ENCODE peak calls at places on chromosomes 12 and 14, in five cellular contexts. S is HepG2, Z is K562, T is GM12878, B is SK-N-SH. Q is an unnamed sample.

GRCh38 chr14:56659964-56660551 is 80.5 kb downstream of the TMEM260 start:
- DNase-seq in S (peak), Z (peak), T (no peak), B (peak), Q (peak)

GRCh38 chr12:125038976-125039625 is 26.1 kb upstream of the AACS start:
- DNase-seq in S (no peak), Z (no peak), T (no peak), B (no peak), Q (no peak)

GRCh38 chr14:93962701-93963601 is 13.4 kb downstream of the ASB2 start:
- DNase-seq in S (no peak), Z (no peak), T (peak), B (no peak), Q (peak)

GRCh38 chr14:81211844-81212243 is 8.9 kb downstream of the GTF2A1 start:
- DNase-seq in S (peak), Z (no peak), T (no peak), B (peak), Q (peak)

GRCh38 chr14:55414551-55414950 is 2.9 kb upstream of the ATG14 start:
- DNase-seq in S (no peak), Z (no peak), T (no peak), B (no peak), Q (no peak)

GRCh38 chr12:28937196-28937595 is 211.9 kb upstream of the FAR2 start:
- DNase-seq in S (no peak), Z (no peak), T (no peak), B (no peak), Q (no peak)

GRCh38 chr14:55071051-55071450 is 19.6 kb downstream of the MAPK1IP1L start:
- DNase-seq in S (no peak), Z (no peak), T (no peak), B (no peak), Q (no peak)

GRCh38 chr12:56529656-56530055 is 8.0 kb downstream of the RBMS2 start:
- DNase-seq in S (no peak), Z (no peak), T (no peak), B (no peak), Q (no peak)

GRCh38 chr14:91311284-91311662 is 66.8 kb upstream of the GPR68 start:
- DNase-seq in S (no peak), Z (no peak), T (no peak), B (no peak), Q (no peak)

GRCh38 chr14:19911114-19911513 is 9.3 kb upstream of the OR4K5 start:
- DNase-seq in S (no peak), Z (no peak), T (no peak), B (no peak), Q (no peak)

GRCh38 chr12:48978291-48978740 is at the start of gene WNT1:
- DNase-seq in S (no peak), Z (no peak), T (no peak), B (peak), Q (no peak)

GRCh38 chr12:89829434-89829975 is 120.9 kb upstream of the ATP2B1 start:
- DNase-seq in S (no peak), Z (no peak), T (no peak), B (no peak), Q (no peak)

GRCh38 chr12:77724367-77724957 is 106.2 kb upstream of the NAV3 start:
- DNase-seq in S (peak), Z (no peak), T (no peak), B (no peak), Q (peak)

GRCh38 chr14:29927596-29928341 is at the start of gene PRKD1:
- DNase-seq in S (peak), Z (peak), T (no peak), B (peak), Q (peak)

GRCh38 chr12:44972746-44973421 is 78.0 kb downstream of the DBX2 start:
- DNase-seq in S (peak), Z (no peak), T (no peak), B (peak), Q (peak)

GRCh38 chr14:100033347-100034052 is 31.7 kb upstream of the EVL start:
- DNase-seq in S (no peak), Z (no peak), T (no peak), B (no peak), Q (no peak)

GRCh38 chr14:95156153-95156764 is 1.1 kb downstream of the DICER1 start:
- DNase-seq in S (no peak), Z (no peak), T (no peak), B (no peak), Q (peak)

GRCh38 chr14:95918466-95918865 is 41.8 kb downstream of the TUNAR start:
- DNase-seq in S (no peak), Z (no peak), T (no peak), B (no peak), Q (no peak)

GRCh38 chr12:27709932-27710591 is 570 bp upstream of the MRPS35 start:
- DNase-seq in S (peak), Z (no peak), T (peak), B (no peak), Q (no peak)

GRCh38 chr12:19402743-19403400 is 36.4 kb upstream of the AEBP2 start:
- DNase-seq in S (peak), Z (no peak), T (no peak), B (no peak), Q (no peak)

GRCh38 chr12:12099102-12099501 is 28.4 kb downstream of the BCL2L14 start:
- DNase-seq in S (no peak), Z (no peak), T (no peak), B (peak), Q (no peak)

GRCh38 chr12:89156324-89156723 is 196.0 kb downstream of the DUSP6 start:
- DNase-seq in S (no peak), Z (no peak), T (no peak), B (no peak), Q (no peak)

GRCh38 chr14:51996148-51996746 is 6.9 kb downstream of the RTRAF start:
- DNase-seq in S (no peak), Z (no peak), T (no peak), B (no peak), Q (no peak)

GRCh38 chr12:19800884-19801283 is 361.6 kb downstream of the AEBP2 start:
- DNase-seq in S (no peak), Z (no peak), T (peak), B (no peak), Q (no peak)

GRCh38 chr12:10771132-10771733 is 31.2 kb downstream of the TAS2R7 start:
- DNase-seq in S (peak), Z (peak), T (no peak), B (peak), Q (peak)

GRCh38 chr12:59149995-59150642 is 229.8 kb upstream of the LRIG3 start:
- DNase-seq in S (peak), Z (peak), T (peak), B (peak), Q (peak)

GRCh38 chr12:67025543-67026114 is 243.5 kb upstream of the CAND1 start:
- DNase-seq in S (peak), Z (peak), T (no peak), B (peak), Q (peak)

GRCh38 chr14:55398679-55399078 is 13.0 kb downstream of the ATG14 start:
- DNase-seq in S (no peak), Z (peak), T (no peak), B (no peak), Q (no peak)

GRCh38 chr12:9041321-9041720 is 52.0 kb downstream of the KLRG1 start:
- DNase-seq in S (no peak), Z (no peak), T (no peak), B (no peak), Q (no peak)

GRCh38 chr14:95557291-95557690 is 22.4 kb downstream of the GLRX5 start:
- DNase-seq in S (no peak), Z (no peak), T (no peak), B (no peak), Q (no peak)

GRCh38 chr12:1429980-1430379 is 164.4 kb downstream of the FBXL14 start:
- DNase-seq in S (no peak), Z (no peak), T (no peak), B (no peak), Q (no peak)

GRCh38 chr14:74571901-74572828 is 39.9 kb downstream of the LTBP2 start:
- DNase-seq in S (peak), Z (no peak), T (no peak), B (no peak), Q (peak)

GRCh38 chr14:100106260-100106659 is 41.0 kb downstream of the EVL start:
- DNase-seq in S (no peak), Z (peak), T (no peak), B (no peak), Q (no peak)

GRCh38 chr14:68403191-68403781 is 389.6 kb downstream of the ZFP36L1 start:
- DNase-seq in S (no peak), Z (no peak), T (no peak), B (no peak), Q (no peak)

GRCh38 chr14:55964081-55964480 is 154.1 kb upstream of the PELI2 start:
- DNase-seq in S (no peak), Z (no peak), T (no peak), B (no peak), Q (no peak)

GRCh38 chr12:40733871-40734270 is 41.6 kb downstream of the CNTN1 start:
- DNase-seq in S (no peak), Z (no peak), T (no peak), B (peak), Q (peak)

GRCh38 chr12:107955966-107956643 is 173.0 kb upstream of the WSCD2 start:
- DNase-seq in S (no peak), Z (no peak), T (no peak), B (no peak), Q (no peak)

GRCh38 chr12:75437564-75437963 is 43.0 kb upstream of the GLIPR1 start:
- DNase-seq in S (peak), Z (no peak), T (no peak), B (no peak), Q (peak)

GRCh38 chr12:122813310-122813713 is 21.9 kb upstream of the HIP1R start:
- DNase-seq in S (no peak), Z (no peak), T (peak), B (no peak), Q (no peak)

GRCh38 chr14:106530031-106530422 is 1003.6 kb downstream of the TMEM121 start:
- DNase-seq in S (no peak), Z (no peak), T (no peak), B (no peak), Q (no peak)

GRCh38 chr14:106528717-106529116 is 1002.3 kb downstream of the TMEM121 start:
- DNase-seq in S (no peak), Z (no peak), T (no peak), B (no peak), Q (no peak)

GRCh38 chr14:106530423-106531107 is 1004.2 kb downstream of the TMEM121 start:
- DNase-seq in S (peak), Z (peak), T (peak), B (no peak), Q (peak)
- TF ChIP-seq FOXM1 in S (no peak), Z (no peak), T (no peak), B (no peak), Q (no peak)

GRCh38 chr12:63779498-63780481 is at the start of gene RXYLT1:
- DNase-seq in S (peak), Z (peak), T (peak), B (peak), Q (peak)
- TF ChIP-seq FOXM1 in S (no peak), Z (no peak), T (no peak), B (no peak), Q (no peak)

DNA sequence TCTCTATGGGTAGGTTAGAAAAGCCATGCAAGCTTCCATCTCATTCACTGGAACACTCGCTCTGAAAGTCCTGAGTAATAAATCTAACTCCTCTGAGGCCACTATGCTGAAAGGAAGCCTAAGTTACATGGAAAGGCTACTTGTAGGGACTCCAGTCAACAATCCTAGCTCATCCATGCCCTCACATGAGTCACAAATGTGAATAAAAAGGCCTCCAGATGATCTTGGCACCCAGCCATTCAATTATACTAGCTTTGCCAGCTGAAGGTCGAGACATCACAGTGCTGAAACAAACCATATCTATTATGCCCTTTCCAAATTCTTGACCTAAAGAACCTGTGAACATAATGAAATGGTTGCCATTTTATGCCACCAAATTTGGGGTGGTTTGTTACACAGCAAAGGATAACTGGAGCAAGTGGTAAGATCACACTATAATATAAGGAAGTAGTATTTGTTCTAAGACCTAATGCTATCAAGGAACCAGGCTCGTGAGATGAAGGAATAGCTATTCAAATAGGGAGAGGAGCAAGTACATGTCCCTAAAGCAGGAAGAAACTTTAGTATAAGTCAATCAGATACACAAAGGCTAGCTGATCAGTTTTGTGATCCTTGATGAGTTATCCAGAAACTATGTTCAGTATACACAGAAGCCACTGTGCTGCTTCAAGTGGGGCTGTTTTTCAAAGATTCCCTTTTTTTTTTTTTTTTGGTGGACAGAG is 142.1 kb downstream of the MED13L start:
- DNase-seq in S (peak), Z (no peak), T (no peak), B (peak), Q (no peak)
- TF ChIP-seq FOXM1 in S (no peak), Z (no peak), T (no peak), B (no peak), Q (no peak)

DNA sequence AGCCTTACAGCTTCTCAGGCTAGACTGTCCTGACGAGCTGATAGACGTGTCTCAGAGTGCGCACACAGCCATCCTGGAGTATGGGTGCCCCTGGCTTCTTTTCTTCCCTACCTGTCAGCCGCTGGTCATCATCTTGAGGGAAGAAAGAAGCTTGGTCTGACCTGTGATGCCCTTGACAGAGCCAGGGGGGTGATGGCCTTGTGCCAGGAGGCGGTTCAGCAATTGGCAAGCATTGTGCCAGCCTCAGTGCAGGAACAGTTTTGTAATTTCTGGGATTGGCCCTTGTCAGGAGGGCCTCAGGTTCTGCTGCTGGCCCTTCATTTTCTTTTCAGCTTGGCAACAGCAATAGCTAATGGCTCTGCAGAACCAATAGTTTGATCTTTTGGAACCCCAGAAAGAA is 80.1 kb downstream of the ADCK1 start:
- DNase-seq in S (no peak), Z (no peak), T (no peak), B (no peak), Q (no peak)
- TF ChIP-seq FOXM1 in S (no peak), Z (no peak), T (no peak), B (no peak), Q (no peak)

GRCh38 chr14:24194873-24195185 is 412 bp downstream of the TM9SF1 start:
- DNase-seq in S (no peak), Z (no peak), T (no peak), B (no peak), Q (no peak)

GRCh38 chr14:24194186-24194872 is 912 bp downstream of the TM9SF1 start:
- DNase-seq in S (no peak), Z (no peak), T (no peak), B (no peak), Q (no peak)

GRCh38 chr14:24195186-24196070 is at the start of gene TM9SF1:
- DNase-seq in S (peak), Z (peak), T (peak), B (peak), Q (peak)

GRCh38 chr14:24197066-24197465 is 1.8 kb upstream of the TM9SF1 start:
- DNase-seq in S (no peak), Z (no peak), T (no peak), B (no peak), Q (no peak)

GRCh38 chr14:24196071-24197061 is 1.1 kb upstream of the TM9SF1 start:
- DNase-seq in S (peak), Z (no peak), T (peak), B (no peak), Q (peak)
- TF ChIP-seq FOXM1 in S (no peak), Z (no peak), T (no peak), B (no peak), Q (no peak)

DNA sequence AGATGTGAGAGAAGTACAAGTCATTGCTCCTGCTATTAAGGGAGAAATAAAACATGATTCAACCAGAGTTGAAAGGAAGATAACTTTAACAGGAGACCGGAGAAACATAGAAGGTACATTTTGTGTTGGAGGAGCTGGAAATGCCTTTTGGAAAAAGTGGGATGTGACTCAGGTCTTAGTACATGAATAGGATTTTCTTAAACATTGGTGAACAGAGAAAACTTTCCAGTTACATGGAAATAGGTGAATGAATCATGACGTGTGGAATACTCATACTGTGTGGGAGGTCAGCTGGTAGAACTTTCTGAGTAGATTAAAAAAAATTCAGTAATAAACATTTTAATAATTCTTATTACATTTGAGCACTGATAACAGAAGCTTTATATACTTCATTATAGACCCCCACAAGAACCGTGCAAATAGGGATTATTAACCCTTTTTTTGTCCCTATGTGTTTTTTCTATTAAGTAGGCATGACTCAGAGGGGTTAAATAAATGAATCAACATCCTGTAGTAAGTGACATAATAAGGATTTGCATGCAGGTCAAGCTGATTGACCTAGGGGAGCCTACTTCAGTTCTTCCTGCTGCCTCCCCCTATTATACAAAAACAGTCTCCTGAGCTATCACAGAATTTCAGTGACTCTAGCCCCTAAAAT is 710.5 kb downstream of the NOVA1 start:
- DNase-seq in S (no peak), Z (no peak), T (no peak), B (no peak), Q (no peak)
- TF ChIP-seq FOXM1 in S (no peak), Z (no peak), T (no peak), B (no peak), Q (no peak)

DNA sequence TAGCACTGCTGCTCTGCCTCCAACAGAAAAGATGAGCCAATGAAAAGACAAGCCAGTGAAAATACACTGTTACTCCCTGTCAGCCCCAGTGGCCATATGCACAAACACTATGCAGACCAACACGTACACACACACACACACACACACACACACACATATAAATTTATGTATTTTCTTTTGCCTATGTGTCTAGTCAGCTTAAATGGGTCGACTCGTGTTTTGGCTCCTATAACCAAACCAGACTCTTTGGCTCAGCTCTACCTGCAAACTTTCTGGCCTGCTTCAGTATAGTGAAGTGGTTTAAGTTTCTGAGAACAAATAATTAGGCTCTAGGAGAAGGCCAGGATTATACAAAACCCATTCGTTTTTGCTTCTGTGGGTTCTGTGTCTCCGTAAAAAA is 30.3 kb upstream of the PMCH start:
- DNase-seq in S (no peak), Z (no peak), T (no peak), B (no peak), Q (no peak)
- TF ChIP-seq FOXM1 in S (no peak), Z (no peak), T (no peak), B (no peak), Q (no peak)

DNA sequence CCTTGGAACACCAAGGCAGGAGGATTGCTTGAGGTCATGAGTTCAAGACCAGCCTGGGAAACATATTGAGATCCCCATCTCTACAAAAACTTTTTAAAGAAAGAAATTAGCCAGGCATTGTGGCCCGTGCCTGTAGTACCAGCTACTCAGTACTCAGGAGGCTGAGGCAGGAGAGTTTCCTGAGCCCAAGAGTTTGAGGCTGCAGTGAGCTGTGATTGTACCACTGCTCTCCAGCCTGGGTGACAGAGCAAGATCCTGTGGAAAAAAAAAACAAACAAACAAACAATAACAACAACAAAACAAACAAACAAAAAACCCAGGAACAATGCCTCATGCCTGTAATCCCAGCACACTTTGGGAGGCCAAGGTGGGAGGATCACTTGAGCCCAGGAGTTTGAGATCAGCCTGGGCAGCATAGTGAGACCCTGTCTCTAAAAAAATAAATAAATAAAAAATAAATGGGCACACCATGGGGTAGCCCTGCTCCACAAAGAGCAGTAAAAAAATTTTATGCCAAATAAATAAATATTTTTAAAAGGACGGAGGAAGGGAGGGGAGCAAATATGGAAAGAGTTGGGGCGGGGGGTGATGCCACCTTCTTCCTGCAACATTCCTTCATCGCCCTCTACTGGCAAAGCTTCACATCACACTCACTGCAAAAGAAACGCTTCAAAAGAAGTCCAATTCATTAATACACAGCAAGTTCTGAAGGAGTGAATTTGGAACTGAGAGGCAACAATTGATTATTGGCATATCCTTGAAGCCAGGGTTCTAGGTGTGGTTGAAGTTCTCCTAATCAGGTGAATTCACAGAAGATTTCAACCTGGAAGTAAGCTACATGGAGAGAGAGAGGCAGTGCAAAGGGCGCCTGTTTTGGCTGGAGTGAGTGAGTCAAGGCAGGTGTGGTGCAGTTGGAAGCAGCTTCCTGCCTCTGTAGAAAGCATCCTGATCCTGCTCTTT is 8.8 kb upstream of the GNPTAB start:
- DNase-seq in S (peak), Z (peak), T (no peak), B (peak), Q (peak)
- TF ChIP-seq FOXM1 in S (no peak), Z (no peak), T (no peak), B (no peak), Q (no peak)

GRCh38 chr14:88804035-88804434 is 11.3 kb upstream of the EML5 start:
- DNase-seq in S (no peak), Z (no peak), T (no peak), B (no peak), Q (no peak)
- TF ChIP-seq FOXM1 in S (no peak), Z (no peak), T (no peak), B (no peak), Q (no peak)

Q was measured in HEK293T.